ENCODE peak calls at places on chromosomes 5 and 9, in four cellular contexts. C is GM12878, L is A549, R is K562. O is an unnamed sample.

GRCh38 chr5:35365756-35366155 is 135.5 kb upstream of the PRLR start:
- DNase-seq in C (no peak), R (no peak), L (no peak), O (no peak)

GRCh38 chr5:99032234-99033013 is 103.6 kb upstream of the CHD1 start:
- DNase-seq in R (peak; percentile 35), C (no peak), L (peak; percentile 67), O (peak; percentile 80)

GRCh38 chr9:133113163-133113927 is 7.7 kb downstream of the RALGDS start:
- DNase-seq in R (no peak), C (no peak), L (no peak), O (peak; percentile 51)

GRCh38 chr5:141725909-141726308 is 43.9 kb upstream of the ARAP3 start:
- DNase-seq in L (no peak), R (no peak), C (no peak), O (no peak)

GRCh38 chr5:135978212-135978631 is 23.4 kb upstream of the LECT2 start:
- DNase-seq in R (no peak), L (no peak), C (no peak), O (no peak)

GRCh38 chr9:134835455-134835854 is 45.2 kb upstream of the FCN2 start:
- DNase-seq in C (no peak), R (no peak), L (no peak), O (no peak)

GRCh38 chr5:91000743-91001142 is 382.4 kb downstream of the ARRDC3 start:
- DNase-seq in R (no peak), L (no peak), C (no peak), O (no peak)

GRCh38 chr5:177132504-177133118 is 962 bp upstream of the NSD1 start:
- DNase-seq in C (no peak), R (no peak), L (no peak), O (no peak)

GRCh38 chr9:6869081-6869948 is 111.5 kb downstream of the KDM4C start:
- DNase-seq in C (no peak), R (no peak), L (no peak), O (no peak)

GRCh38 chr9:88791105-88791805 is 200.0 kb upstream of the S1PR3 start:
- DNase-seq in C (no peak), R (no peak), L (no peak), O (peak; percentile 92)

GRCh38 chr9:72579880-72580570 is 58.6 kb downstream of the TMC1 start:
- DNase-seq in R (peak; percentile 17), C (no peak), L (no peak), O (peak; percentile 71)

GRCh38 chr9:95892690-95893089 is 17.2 kb downstream of the ERCC6L2 start:
- DNase-seq in R (no peak), L (no peak), C (no peak), O (no peak)

GRCh38 chr5:67156976-67157583 is 39.5 kb downstream of the CD180 start:
- DNase-seq in R (peak; percentile 48), C (no peak), L (peak; percentile 27), O (peak; percentile 32)

GRCh38 chr5:14105717-14106435 is 37.3 kb upstream of the TRIO start:
- DNase-seq in L (peak; percentile 69), R (no peak), C (no peak), O (peak; percentile 95)

GRCh38 chr9:7452378-7452777 is 347.2 kb downstream of the DMAC1 start:
- DNase-seq in L (no peak), C (no peak), R (no peak), O (peak; percentile 81)

GRCh38 chr5:127757576-127757975 is 54.4 kb downstream of the CCDC192 start:
- DNase-seq in R (no peak), L (peak; percentile 59), C (peak; percentile 16), O (peak; percentile 65)

GRCh38 chr5:76999451-76999850 is 30.8 kb upstream of the AGGF1 start:
- DNase-seq in R (no peak), L (no peak), C (no peak), O (peak; percentile 76)

GRCh38 chr9:114551750-114552685 is 35.6 kb upstream of the ATP6V1G1 start:
- DNase-seq in L (peak; percentile 97), R (peak; percentile 69), C (no peak), O (peak; percentile 98)

GRCh38 chr5:162842725-162843124 is 594.7 kb upstream of the CCNG1 start:
- DNase-seq in R (no peak), L (no peak), C (no peak), O (no peak)

GRCh38 chr5:39648539-39649200 is 223.9 kb upstream of the DAB2 start:
- DNase-seq in L (peak; percentile 46), R (no peak), C (no peak), O (no peak)

GRCh38 chr5:177472460-177473441 is 683 bp downstream of the DBN1 start:
- DNase-seq in R (peak; percentile 88), L (no peak), C (no peak), O (no peak)

GRCh38 chr5:57327934-57328333 is 154.1 kb downstream of the GPBP1 start:
- DNase-seq in R (no peak), C (no peak), L (no peak), O (peak; percentile 33)

GRCh38 chr5:76402251-76402879 is 720 bp upstream of the IQGAP2 start:
- DNase-seq in L (peak; percentile 46), C (peak; percentile 85), R (peak; percentile 89), O (no peak)

GRCh38 chr9:69223605-69224004 is 49.5 kb downstream of the TJP2 start:
- DNase-seq in R (peak; percentile 57), C (no peak), L (peak; percentile 64), O (peak; percentile 70)

GRCh38 chr5:65418661-65419060 is 63.1 kb downstream of the ADAMTS6 start:
- DNase-seq in L (no peak), R (no peak), C (no peak), O (peak; percentile 21)

GRCh38 chr5:174159327-174160247 is 114.1 kb downstream of the NSG2 start:
- DNase-seq in R (no peak), L (peak; percentile 56), C (no peak), O (no peak)

GRCh38 chr5:67807116-67807888 is 408.3 kb upstream of the PIK3R1 start:
- DNase-seq in L (no peak), R (no peak), C (peak; percentile 74), O (no peak)

GRCh38 chr5:173867173-173867679 is 20.9 kb upstream of the CPEB4 start:
- DNase-seq in R (no peak), L (no peak), C (no peak), O (no peak)

GRCh38 chr5:93789173-93790070 is 48.0 kb upstream of the POU5F2 start:
- DNase-seq in R (no peak), C (no peak), L (no peak), O (peak; percentile 88)
- TF ChIP-seq CEBPB in R (no peak), C (no peak), L (no peak), O (no peak)

GRCh38 chr9:16112116-16112515 is 559.3 kb downstream of the CCDC171 start:
- DNase-seq in C (no peak), L (no peak), R (no peak), O (no peak)
- TF ChIP-seq RCOR1 in C (no peak), L (no peak), R (no peak), O (no peak)

GRCh38 chr5:181191526-181192336 is 13.3 kb downstream of the TRIM7 start:
- DNase-seq in R (peak; percentile 84), C (peak; percentile 83), L (peak; percentile 65), O (peak; percentile 94)
- TF ChIP-seq BHLHE40 in R (peak; percentile 84), C (no peak), L (no peak), O (peak; percentile 53)

GRCh38 chr9:137501457-137501856 is 42.3 kb upstream of the NSMF start:
- DNase-seq in C (no peak), R (no peak), L (no peak), O (no peak)
- TF ChIP-seq CEBPB in C (no peak), R (no peak), L (no peak), O (no peak)

DNA sequence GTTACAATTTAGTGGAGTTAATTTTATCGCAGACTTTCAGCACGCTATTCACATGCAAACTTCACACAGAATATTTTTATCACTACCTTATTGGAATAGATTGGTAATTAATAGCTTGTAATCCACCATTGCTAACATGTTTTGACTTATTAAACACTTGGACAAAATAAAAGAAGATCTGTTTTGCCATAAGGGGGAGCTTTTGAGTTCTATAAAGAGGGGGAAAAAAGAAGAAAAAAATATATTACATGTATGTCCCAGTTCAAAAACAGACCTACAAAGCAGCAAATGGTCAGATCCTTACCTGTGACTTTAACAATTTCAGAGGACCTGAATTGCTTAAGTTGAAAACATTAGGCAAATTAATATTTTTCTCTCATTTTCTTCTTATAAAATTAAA is 1.2 kb upstream of the PAPPA start:
- DNase-seq in C (no peak), R (no peak), L (no peak), O (peak; percentile 70)
- TF ChIP-seq RCOR1 in C (no peak), R (no peak), L (no peak), O (no peak)

GRCh38 chr5:86814907-86815306 is 197.2 kb downstream of the COX7C start:
- DNase-seq in R (no peak), C (no peak), L (no peak), O (no peak)
- TF ChIP-seq BHLHE40 in R (no peak), C (no peak), L (no peak), O (no peak)

DNA sequence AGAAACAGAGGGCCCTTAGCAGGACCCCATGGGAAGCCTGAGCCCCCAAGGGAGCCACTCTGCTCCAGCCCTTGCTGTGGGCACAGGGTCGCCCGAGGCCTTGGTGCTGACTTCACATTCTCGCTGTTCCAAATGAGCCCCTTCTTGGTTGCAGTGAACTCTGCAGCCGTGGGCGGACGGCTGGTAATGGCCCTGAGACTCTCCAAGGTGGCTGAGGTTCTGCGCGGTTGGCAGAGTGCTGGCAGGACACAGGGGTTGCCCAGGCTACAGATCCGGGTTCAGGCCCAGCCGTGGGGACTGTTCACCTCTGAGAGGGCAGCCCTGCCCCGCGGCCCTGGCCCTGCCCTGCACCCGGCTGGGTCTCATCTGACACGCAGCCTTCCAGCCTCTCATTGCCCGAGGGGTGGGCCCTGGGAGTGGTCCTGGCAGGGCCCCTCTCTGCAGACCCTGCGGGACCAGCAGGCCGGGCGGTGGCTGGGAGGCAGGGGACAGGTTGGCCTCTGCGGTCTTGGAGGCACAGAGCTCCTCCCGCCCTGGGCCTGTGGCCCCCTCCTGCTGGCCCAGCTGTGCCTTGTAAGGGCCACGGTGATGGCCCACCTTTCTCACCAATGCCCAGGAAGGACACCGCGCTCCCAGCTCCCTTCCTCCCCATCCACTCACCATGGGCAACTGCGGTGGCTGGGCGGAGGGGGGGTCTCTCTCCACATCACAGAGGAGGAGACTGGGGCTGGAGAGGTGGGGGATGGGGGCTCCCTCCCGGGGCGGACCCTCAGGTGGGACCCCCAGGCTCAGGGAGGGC is 51.6 kb downstream of the AHRR start:
- DNase-seq in R (no peak), L (no peak), C (no peak), O (no peak)
- TF ChIP-seq CEBPB in R (no peak), L (no peak), C (no peak), O (no peak)

GRCh38 chr9:125428060-125428481 is 166.4 kb downstream of the GAPVD1 start:
- DNase-seq in L (peak; percentile 31), R (peak; percentile 90), C (no peak), O (no peak)
- TF ChIP-seq RCOR1 in L (no peak), R (peak; percentile 59), C (no peak), O (no peak)